ENCODE peak calls at places on chromosomes 6 and 20, in seven cellular contexts. A is H54, S is GF-D8, L is neural crest cell, O is GDM1, E is nucleus accumbens, W is lower leg skin. N is an unnamed sample.

GRCh38 chr20:14566505-14566904 is 229.1 kb upstream of the FLRT3 start:
- DNase-seq in O (no peak), L (no peak), E (no peak), A (no peak), W (no peak), S (no peak), N (no peak)

GRCh38 chr6:159233365-159234101 is 64.3 kb downstream of the FNDC1 start:
- DNase-seq in S (no peak), O (no peak), A (no peak), L (no peak), E (no peak), W (no peak), N (peak; percentile 83)

GRCh38 chr6:8736046-8736877 is 300.9 kb upstream of the SLC35B3 start:
- DNase-seq in L (no peak), E (no peak), S (no peak), O (no peak), A (no peak), W (no peak), N (no peak)

GRCh38 chr20:62972270-62973032 is 19.9 kb downstream of the SLC17A9 start:
- DNase-seq in L (peak; percentile 94), S (peak; percentile 33), W (peak; percentile 74), O (peak; percentile 89), E (peak; percentile 77), A (peak; percentile 99), N (peak; percentile 89)

GRCh38 chr6:53858913-53859312 is 64.1 kb downstream of the LRRC1 start:
- DNase-seq in L (no peak), O (no peak), S (no peak), A (no peak), E (no peak), W (no peak), N (no peak)

GRCh38 chr20:7601431-7601830 is 338.8 kb downstream of the HAO1 start:
- DNase-seq in E (no peak), L (no peak), A (no peak), W (no peak), S (no peak), O (no peak), N (no peak)

GRCh38 chr6:167292301-167293087 is 1.4 kb downstream of the UNC93A start:
- DNase-seq in W (no peak), S (no peak), L (no peak), A (no peak), E (no peak), O (no peak), N (no peak)

GRCh38 chr6:37168809-37169457 is 1.0 kb upstream of the PIM1 start:
- DNase-seq in O (no peak), L (no peak), A (peak; percentile 79), S (no peak), E (no peak), W (no peak), N (no peak)

GRCh38 chr20:57399587-57400261 is 8.5 kb downstream of the RBM38 start:
- DNase-seq in A (no peak), E (no peak), W (no peak), L (no peak), O (no peak), S (no peak), N (no peak)

GRCh38 chr6:9204171-9204570 is 768.8 kb upstream of the SLC35B3 start:
- DNase-seq in A (peak; percentile 19), W (peak; percentile 27), O (no peak), E (no peak), L (no peak), S (no peak), N (peak; percentile 43)

GRCh38 chr6:24968711-24969110 is 33.0 kb upstream of the RIPOR2 start:
- DNase-seq in W (no peak), A (no peak), E (no peak), O (no peak), S (no peak), L (no peak), N (no peak)

GRCh38 chr6:7939186-7939863 is 28.7 kb upstream of the TXNDC5 start:
- DNase-seq in O (no peak), L (no peak), E (peak; percentile 9), A (no peak), W (no peak), S (no peak), N (no peak)

GRCh38 chr6:149474108-149474935 is 10.5 kb downstream of the ZC3H12D start:
- DNase-seq in A (no peak), O (no peak), L (no peak), E (no peak), S (no peak), W (no peak), N (no peak)

GRCh38 chr6:32803416-32803815 is 13.4 kb downstream of the HLA-DOB start:
- DNase-seq in A (no peak), L (no peak), W (no peak), E (no peak), S (no peak), O (no peak), N (no peak)

GRCh38 chr6:159645659-159646058 is 47.4 kb downstream of the SOD2 start:
- DNase-seq in S (no peak), L (no peak), E (no peak), O (no peak), A (no peak), W (no peak), N (no peak)

GRCh38 chr6:25295651-25296050 is 16.5 kb downstream of the CARMIL1 start:
- DNase-seq in W (no peak), A (no peak), S (no peak), E (no peak), O (no peak), L (no peak), N (no peak)

GRCh38 chr6:44332585-44332984 is 9.9 kb upstream of the SPATS1 start:
- DNase-seq in L (no peak), E (no peak), S (no peak), A (no peak), W (no peak), O (no peak), N (no peak)

GRCh38 chr6:11632231-11632630 is 94.7 kb downstream of the TMEM170B start:
- DNase-seq in W (no peak), L (no peak), S (no peak), E (no peak), O (no peak), A (peak; percentile 37), N (no peak)

GRCh38 chr6:56378966-56379608 is 131.7 kb upstream of the COL21A1 start:
- DNase-seq in O (no peak), S (no peak), A (no peak), L (no peak), W (no peak), E (no peak), N (no peak)

GRCh38 chr6:105608711-105609374 is 206.0 kb upstream of the PREP start:
- DNase-seq in W (no peak), L (no peak), O (no peak), E (no peak), S (no peak), A (no peak), N (no peak)

GRCh38 chr6:44805239-44805849 is 417.8 kb downstream of the CDC5L start:
- DNase-seq in L (no peak), W (no peak), S (no peak), A (no peak), E (no peak), O (no peak), N (no peak)

GRCh38 chr6:63533026-63533425 is 39.3 kb upstream of the LOC128125822 start:
- DNase-seq in E (no peak), A (no peak), S (no peak), L (no peak), O (no peak), W (no peak), N (no peak)

GRCh38 chr20:61738601-61739069 is 327.0 kb downstream of the TAF4 start:
- DNase-seq in E (no peak), O (no peak), S (no peak), W (no peak), A (no peak), L (no peak), N (peak; percentile 47)

GRCh38 chr6:134510920-134511319 is 193.0 kb upstream of the SGK1 start:
- DNase-seq in O (no peak), S (no peak), W (no peak), L (no peak), E (no peak), A (no peak), N (no peak)

GRCh38 chr20:17617868-17618672 is 48.2 kb downstream of the DSTN start:
- DNase-seq in O (no peak), E (no peak), L (no peak), A (no peak), W (no peak), S (no peak), N (peak; percentile 81)

GRCh38 chr6:154359679-154360078 is 3.1 kb upstream of the IPCEF1 start:
- DNase-seq in L (no peak), E (no peak), W (no peak), O (no peak), A (no peak), S (no peak), N (no peak)

GRCh38 chr20:1652960-1653359 is 4.6 kb downstream of the SIRPG start:
- DNase-seq in L (no peak), E (no peak), O (no peak), W (no peak), A (no peak), S (peak; percentile 12), N (no peak)

GRCh38 chr6:7051780-7052440 is 55.9 kb upstream of the RREB1 start:
- DNase-seq in W (no peak), E (no peak), L (peak; percentile 25), S (peak; percentile 22), O (no peak), A (peak; percentile 40), N (peak; percentile 76)

GRCh38 chr6:21808045-21808470 is 214.5 kb downstream of the SOX4 start:
- DNase-seq in E (no peak), S (no peak), O (no peak), W (no peak), A (peak; percentile 39), L (no peak), N (no peak)

GRCh38 chr20:53100476-53100911 is 128.3 kb downstream of the TSHZ2 start:
- DNase-seq in A (no peak), E (no peak), L (no peak), S (no peak), W (no peak), O (no peak), N (no peak)

GRCh38 chr20:327041-327945 is 1.9 kb downstream of the SOX12 start:
- DNase-seq in L (peak; percentile 86), A (peak; percentile 76), W (peak; percentile 66), S (peak; percentile 44), E (peak; percentile 85), O (peak; percentile 91), N (peak; percentile 80)

GRCh38 chr20:54624701-54625472 is 149.5 kb downstream of the DOK5 start:
- DNase-seq in A (no peak), S (no peak), L (no peak), W (no peak), E (peak; percentile 62), O (no peak), N (no peak)

GRCh38 chr6:160013987-160014868 is 45.3 kb downstream of the IGF2R start:
- DNase-seq in L (no peak), W (no peak), O (no peak), S (no peak), A (no peak), E (no peak), N (no peak)

GRCh38 chr20:36848078-36848660 is 27.8 kb upstream of the TLDC2 start:
- DNase-seq in S (no peak), L (no peak), E (no peak), W (no peak), A (peak; percentile 62), O (no peak), N (no peak)

GRCh38 chr20:24147479-24147878 is 158.9 kb upstream of the GGTLC1 start:
- DNase-seq in L (no peak), O (no peak), E (no peak), S (no peak), W (no peak), A (no peak), N (no peak)

N was measured in pancreas.